ENCODE peak calls at places on chromosomes 5 and 9, in five cellular contexts. H is PC-3; Y is CD4-positive, alpha-beta T cell; O is H1; X is nephron progenitor cell. Z is an unnamed sample.

GRCh38 chr9:132551556-132551955 is 30.9 kb upstream of the BARHL1 start:
- DNase-seq in O (no peak), H (no peak), Y (no peak), X (no peak), Z (no peak)

GRCh38 chr9:133839822-133840329 is 101.7 kb upstream of the SARDH start:
- DNase-seq in X (no peak), H (no peak), Y (no peak), O (no peak), Z (no peak)

GRCh38 chr5:72587909-72588308 is 80.7 kb upstream of the ZNF366 start:
- DNase-seq in X (no peak), Y (no peak), O (no peak), H (no peak), Z (no peak)

GRCh38 chr5:181114844-181115778 is 15.9 kb downstream of the OR2V1 start:
- DNase-seq in H (peak; percentile 82), O (peak; percentile 65), Y (no peak), X (no peak), Z (no peak)

GRCh38 chr5:574906-575305 is 37.2 kb upstream of the CEP72 start:
- DNase-seq in Y (no peak), O (no peak), X (no peak), H (no peak), Z (no peak)

GRCh38 chr5:59483971-59484472 is 409.5 kb downstream of the PDE4D start:
- DNase-seq in O (no peak), X (no peak), Y (no peak), H (no peak), Z (no peak)

GRCh38 chr5:65530904-65531303 is 32.1 kb downstream of the CENPK start:
- DNase-seq in O (no peak), X (no peak), H (no peak), Y (no peak), Z (no peak)

GRCh38 chr5:111075520-111075919 is 4.0 kb downstream of the TSLP start:
- DNase-seq in X (no peak), O (no peak), H (peak; percentile 87), Y (no peak), Z (no peak)

GRCh38 chr9:88983865-88984542 is 7.3 kb upstream of the S1PR3 start:
- DNase-seq in X (no peak), Y (no peak), O (no peak), H (no peak), Z (no peak)

GRCh38 chr5:52893105-52893504 is 96.0 kb upstream of the ITGA2 start:
- DNase-seq in Y (no peak), H (peak; percentile 23), O (no peak), X (no peak), Z (no peak)

GRCh38 chr9:1673300-1673699 is 341.8 kb upstream of the SMARCA2 start:
- DNase-seq in H (no peak), O (no peak), X (no peak), Y (no peak), Z (no peak)

GRCh38 chr9:109085510-109085909 is 34.2 kb downstream of the TMEM245 start:
- DNase-seq in O (no peak), Y (no peak), H (no peak), X (no peak), Z (no peak)

GRCh38 chr5:3995954-3996619 is 400.5 kb downstream of the IRX1 start:
- DNase-seq in H (no peak), O (no peak), Y (no peak), X (no peak), Z (no peak)

GRCh38 chr9:127081250-127082185 is 40.9 kb downstream of the ANGPTL2 start:
- DNase-seq in O (no peak), H (no peak), X (no peak), Y (no peak), Z (no peak)

GRCh38 chr5:518721-519120 is 5.5 kb downstream of the SLC9A3 start:
- DNase-seq in O (no peak), H (no peak), Y (no peak), X (no peak), Z (no peak)

GRCh38 chr9:69330580-69330979 is 5.6 kb downstream of the ENTREP1 start:
- DNase-seq in O (no peak), Y (no peak), X (no peak), H (no peak), Z (no peak)

GRCh38 chr5:147892696-147893296 is 13.5 kb downstream of the C5orf46 start:
- DNase-seq in O (no peak), X (no peak), H (peak; percentile 99), Y (no peak), Z (no peak)

GRCh38 chr5:95669540-95669939 is 13.3 kb downstream of the SPATA9 start:
- DNase-seq in Y (no peak), H (no peak), O (no peak), X (no peak), Z (no peak)

GRCh38 chr5:29833394-29833793 is 1360.1 kb upstream of the CDH6 start:
- DNase-seq in H (no peak), Y (no peak), X (no peak), O (no peak), Z (no peak)

GRCh38 chr5:115389799-115390382 is 93.4 kb upstream of the CCDC112 start:
- DNase-seq in X (peak; percentile 17), H (no peak), O (peak; percentile 65), Y (no peak), Z (no peak)

GRCh38 chr5:171630670-171631065 is 154.9 kb upstream of the SMIM23 start:
- DNase-seq in H (no peak), Y (no peak), X (no peak), O (no peak), Z (no peak)

GRCh38 chr9:135243201-135244190 is 156.0 kb downstream of the OLFM1 start:
- DNase-seq in Y (no peak), H (no peak), O (no peak), X (no peak), Z (no peak)

GRCh38 chr9:90515550-90515949 is 127.1 kb downstream of the DIRAS2 start:
- DNase-seq in H (no peak), O (no peak), X (no peak), Y (no peak), Z (no peak)

GRCh38 chr5:60410427-60410826 is 289.5 kb downstream of the DEPDC1B start:
- DNase-seq in Y (no peak), O (no peak), H (no peak), X (no peak), Z (no peak)

GRCh38 chr5:36724429-36725332 is 118.3 kb downstream of the SLC1A3 start:
- DNase-seq in X (no peak), Y (peak; percentile 4), H (peak; percentile 14), O (no peak), Z (peak; percentile 88)

GRCh38 chr9:137458194-137459146 is 664 bp downstream of the NSMF start:
- DNase-seq in O (no peak), H (no peak), X (peak; percentile 47), Y (no peak), Z (no peak)

GRCh38 chr9:7226007-7226670 is 468.4 kb downstream of the KDM4C start:
- DNase-seq in O (no peak), X (no peak), Y (no peak), H (no peak), Z (no peak)

GRCh38 chr9:114271556-114272510 is 51.1 kb upstream of the ORM1 start:
- DNase-seq in Y (no peak), H (peak; percentile 15), X (peak; percentile 35), O (peak; percentile 80), Z (no peak)

GRCh38 chr9:68841292-68842052 is 136.4 kb downstream of the PIP5K1B start:
- DNase-seq in H (no peak), X (no peak), O (no peak), Y (no peak), Z (no peak)

GRCh38 chr5:171695804-171696203 is 89.8 kb upstream of the SMIM23 start:
- DNase-seq in O (no peak), Y (no peak), H (no peak), X (no peak), Z (no peak)

GRCh38 chr9:37675661-37676060 is 24.9 kb downstream of the FRMPD1 start:
- DNase-seq in H (no peak), X (no peak), O (no peak), Y (no peak), Z (no peak)

GRCh38 chr5:53262348-53262970 is 152.9 kb upstream of the MOCS2 start:
- DNase-seq in X (peak; percentile 13), Y (no peak), O (no peak), H (peak; percentile 69), Z (no peak)

GRCh38 chr5:168723037-168723436 is 143.9 kb upstream of the PANK3 start:
- DNase-seq in Y (no peak), X (no peak), H (no peak), O (no peak), Z (no peak)

GRCh38 chr5:72951850-72952468 is 3.9 kb upstream of the FCHO2 start:
- DNase-seq in X (no peak), H (peak; percentile 82), Y (no peak), O (no peak), Z (no peak)

GRCh38 chr9:94250456-94250855 is 8.6 kb upstream of the ZNF169 start:
- DNase-seq in Y (no peak), O (no peak), X (no peak), H (peak; percentile 50), Z (no peak)

DNA sequence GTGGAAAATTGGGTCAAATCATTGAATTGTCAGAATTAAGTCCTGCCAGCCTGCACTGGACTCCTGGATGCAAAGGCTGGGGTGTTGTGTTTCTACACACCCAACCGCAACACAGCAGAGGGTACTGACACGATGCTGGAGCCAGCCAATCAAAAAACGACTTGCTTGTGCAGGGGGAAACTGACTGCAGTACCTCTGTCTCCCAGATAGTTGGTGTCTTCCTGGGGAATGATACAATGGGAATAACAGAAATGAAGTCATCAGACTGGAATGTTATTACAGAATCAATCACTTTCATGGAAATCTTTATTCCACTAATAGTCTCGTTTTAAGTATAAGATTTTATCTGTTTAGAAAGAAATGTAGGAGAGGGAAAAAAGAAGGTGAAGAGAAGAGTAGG is 330.3 kb downstream of the MLLT3 start:
- DNase-seq in O (no peak), X (no peak), Y (no peak), H (no peak), Z (no peak)
- TF ChIP-seq CTCF in O (peak; percentile 39), X (no peak), Y (no peak), H (no peak), Z (no peak)

DNA sequence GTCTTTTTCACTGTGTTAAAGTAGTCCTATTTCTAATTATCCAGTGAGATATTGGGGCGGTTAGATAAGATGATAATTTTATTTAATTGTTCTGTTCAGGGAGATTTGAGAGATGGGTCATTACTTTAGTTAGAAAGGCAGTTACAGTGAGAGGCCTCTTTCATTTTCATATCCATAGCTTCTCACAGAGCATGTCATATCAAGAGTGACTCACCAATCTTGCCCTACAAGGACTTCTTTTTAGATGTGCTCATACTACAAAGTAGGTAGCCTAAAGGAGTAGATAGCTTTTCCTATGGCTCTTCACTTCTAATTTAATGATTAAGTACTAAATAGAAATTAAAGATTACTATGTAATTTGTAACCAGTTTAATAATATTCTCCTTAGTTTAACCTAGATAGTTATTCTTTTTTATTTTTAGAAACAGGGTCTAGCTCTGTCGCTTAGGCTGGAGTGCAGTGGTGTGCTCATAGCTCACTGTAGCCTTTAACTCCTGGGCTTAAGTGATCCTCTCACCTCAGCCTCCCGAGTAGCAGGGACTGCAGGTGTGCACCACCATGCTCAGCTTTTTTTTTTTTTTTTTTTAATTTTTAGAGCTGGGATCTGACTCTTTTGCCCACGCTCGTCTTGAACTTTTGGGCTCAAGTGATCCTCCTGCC is 71.0 kb downstream of the FER start:
- DNase-seq in O (no peak), X (no peak), H (peak; percentile 51), Y (no peak), Z (peak; percentile 45)
- TF ChIP-seq CTCF in O (no peak), X (no peak), H (no peak), Y (no peak), Z (no peak)

GRCh38 chr9:120693609-120694008 is 20.7 kb downstream of the MEGF9 start:
- DNase-seq in Y (no peak), H (peak; percentile 46), O (no peak), X (no peak), Z (no peak)
- TF ChIP-seq CTCF in Y (no peak), H (no peak), O (no peak), X (no peak), Z (no peak)

GRCh38 chr9:86080112-86080579 is 19.2 kb downstream of the GOLM1 start:
- DNase-seq in X (no peak), O (no peak), H (no peak), Y (no peak), Z (no peak)
- TF ChIP-seq CTCF in X (no peak), O (no peak), H (no peak), Y (no peak), Z (no peak)